ENCODE peak calls at places on chromosomes 5 and 9, in eight cellular contexts. M is A172; G is H54; J is NCI-H1092; C is activated T-helper 1 cell treated with anti-CD3 and anti-CD28 coated beads, Interleukin-2, amount 50 U/mL, for 16 hours; P is heart right ventricle; F is NCI-H345; R is AML-193. Y is an unnamed sample.

GRCh38 chr9:127199001-127199791 is 65.4 kb upstream of the GARNL3 start:
- DNase-seq in P (peak; percentile 80), J (peak; percentile 21), G (peak; percentile 83), M (peak; percentile 79), C (peak; percentile 56), R (peak; percentile 63), F (peak; percentile 53), Y (peak; percentile 67)

GRCh38 chr9:4417578-4418325 is 72.5 kb upstream of the SLC1A1 start:
- DNase-seq in M (peak; percentile 21), G (no peak), J (no peak), F (no peak), C (no peak), P (no peak), R (no peak), Y (no peak)

GRCh38 chr5:50711280-50711679 is 44.8 kb downstream of the PARP8 start:
- DNase-seq in M (peak; percentile 18), R (peak; percentile 67), C (peak; percentile 27), P (no peak), F (no peak), J (no peak), G (peak; percentile 24), Y (peak; percentile 4)

GRCh38 chr5:151454166-151454565 is 6.8 kb downstream of the SLC36A1 start:
- DNase-seq in P (peak; percentile 21), J (no peak), M (no peak), R (no peak), C (no peak), F (no peak), G (no peak), Y (no peak)

GRCh38 chr5:179865471-179866240 is 7.0 kb upstream of the MRNIP start:
- DNase-seq in M (no peak), P (no peak), J (no peak), C (no peak), G (no peak), R (no peak), F (no peak), Y (no peak)

GRCh38 chr5:157710887-157711286 is 20.3 kb upstream of the THG1L start:
- DNase-seq in J (no peak), P (no peak), R (no peak), C (no peak), G (no peak), M (peak; percentile 22), F (no peak), Y (no peak)

GRCh38 chr5:170211575-170212334 is 21.0 kb upstream of the C5orf58 start:
- DNase-seq in P (no peak), J (no peak), G (no peak), M (peak; percentile 58), F (no peak), R (no peak), C (no peak), Y (no peak)

GRCh38 chr9:135674977-135675376 is 11.9 kb downstream of the LCN9 start:
- DNase-seq in R (no peak), C (no peak), J (no peak), F (no peak), M (no peak), P (no peak), G (no peak), Y (no peak)

GRCh38 chr5:61322738-61323429 is 9.2 kb upstream of the ZSWIM6 start:
- DNase-seq in P (no peak), R (no peak), F (no peak), J (no peak), C (no peak), G (no peak), M (peak; percentile 45), Y (no peak)

GRCh38 chr5:140840978-140841962 is at the start of gene PCDHA8:
- DNase-seq in R (peak; percentile 33), G (peak; percentile 23), M (peak; percentile 37), F (no peak), J (no peak), C (no peak), P (no peak), Y (no peak)

GRCh38 chr9:21326526-21327139 is 8.6 kb downstream of the KLHL9 start:
- DNase-seq in J (peak; percentile 48), M (peak; percentile 48), R (peak; percentile 78), F (peak; percentile 48), G (peak; percentile 12), P (no peak), C (no peak), Y (no peak)

Y was measured in activated CD4-positive, CD25-positive, alpha-beta regulatory T cell.